ENCODE peak calls at places on chromosomes 13 and 19, in ten cellular contexts. One of them, this sample, is unnamed.

GRCh38 chr13:38735655-38736440 is 49.0 kb downstream of the FREM2 start:
- DNase-seq in right atrium auricular region: no peak
- DNase-seq in foreskin fibroblast: no peak
- DNase-seq in CD8-positive, alpha-beta memory T cell: no peak
- DNase-seq in right cardiac atrium: no peak
- DNase-seq in T-helper 2 cell: no peak
- DNase-seq in T-helper 1 cell: no peak
- DNase-seq in HT1080: no peak
- DNase-seq in type B pancreatic cell: no peak
- DNase-seq in cardiac fibroblast: no peak
- DNase-seq in this sample: no peak

GRCh38 chr13:40928980-40929379 is 90.1 kb downstream of the ELF1 start:
- DNase-seq in HT1080: no peak
- DNase-seq in T-helper 1 cell: no peak
- DNase-seq in right atrium auricular region: no peak
- DNase-seq in foreskin fibroblast: no peak
- DNase-seq in type B pancreatic cell: no peak
- DNase-seq in T-helper 2 cell: no peak
- DNase-seq in CD8-positive, alpha-beta memory T cell: no peak
- DNase-seq in right cardiac atrium: no peak
- DNase-seq in cardiac fibroblast: no peak
- DNase-seq in this sample: no peak

GRCh38 chr13:24299488-24300114 is 9.8 kb upstream of the C1QTNF9 start:
- DNase-seq in HT1080: no peak
- DNase-seq in type B pancreatic cell: no peak
- DNase-seq in cardiac fibroblast: no peak
- DNase-seq in T-helper 1 cell: no peak
- DNase-seq in foreskin fibroblast: no peak
- DNase-seq in T-helper 2 cell: no peak
- DNase-seq in CD8-positive, alpha-beta memory T cell: no peak
- DNase-seq in right atrium auricular region: no peak
- DNase-seq in right cardiac atrium: no peak
- DNase-seq in this sample: no peak

GRCh38 chr13:67048793-67049150 is 181.4 kb downstream of the PCDH9 start:
- DNase-seq in right cardiac atrium: no peak
- DNase-seq in cardiac fibroblast: peak
- DNase-seq in HT1080: no peak
- DNase-seq in T-helper 1 cell: no peak
- DNase-seq in foreskin fibroblast: peak
- DNase-seq in T-helper 2 cell: no peak
- DNase-seq in type B pancreatic cell: no peak
- DNase-seq in right atrium auricular region: no peak
- DNase-seq in CD8-positive, alpha-beta memory T cell: no peak
- DNase-seq in this sample: peak

GRCh38 chr13:42102961-42103688 is 54.7 kb downstream of the DGKH start:
- DNase-seq in type B pancreatic cell: no peak
- DNase-seq in T-helper 2 cell: no peak
- DNase-seq in foreskin fibroblast: no peak
- DNase-seq in cardiac fibroblast: no peak
- DNase-seq in CD8-positive, alpha-beta memory T cell: no peak
- DNase-seq in right cardiac atrium: no peak
- DNase-seq in right atrium auricular region: no peak
- DNase-seq in T-helper 1 cell: no peak
- DNase-seq in HT1080: peak
- DNase-seq in this sample: peak

GRCh38 chr19:10408511-10409291 is 5.4 kb upstream of the CDC37 start:
- DNase-seq in CD8-positive, alpha-beta memory T cell: peak
- DNase-seq in right cardiac atrium: peak
- DNase-seq in cardiac fibroblast: no peak
- DNase-seq in foreskin fibroblast: no peak
- DNase-seq in HT1080: no peak
- DNase-seq in T-helper 2 cell: peak
- DNase-seq in type B pancreatic cell: no peak
- DNase-seq in T-helper 1 cell: no peak
- DNase-seq in right atrium auricular region: no peak
- DNase-seq in this sample: no peak

GRCh38 chr19:29651622-29652394 is 13.5 kb upstream of the PLEKHF1 start:
- DNase-seq in right atrium auricular region: no peak
- DNase-seq in CD8-positive, alpha-beta memory T cell: no peak
- DNase-seq in right cardiac atrium: no peak
- DNase-seq in cardiac fibroblast: no peak
- DNase-seq in T-helper 1 cell: no peak
- DNase-seq in HT1080: no peak
- DNase-seq in T-helper 2 cell: no peak
- DNase-seq in type B pancreatic cell: no peak
- DNase-seq in foreskin fibroblast: no peak
- DNase-seq in this sample: no peak

GRCh38 chr19:33000510-33000909 is 28.5 kb downstream of the FAAP24 start:
- DNase-seq in T-helper 2 cell: no peak
- DNase-seq in right cardiac atrium: no peak
- DNase-seq in CD8-positive, alpha-beta memory T cell: no peak
- DNase-seq in cardiac fibroblast: no peak
- DNase-seq in T-helper 1 cell: no peak
- DNase-seq in type B pancreatic cell: no peak
- DNase-seq in right atrium auricular region: no peak
- DNase-seq in foreskin fibroblast: no peak
- DNase-seq in HT1080: no peak
- DNase-seq in this sample: no peak

GRCh38 chr19:50803633-50804419 is 13.6 kb downstream of the ACP4 start:
- DNase-seq in T-helper 2 cell: no peak
- DNase-seq in type B pancreatic cell: no peak
- DNase-seq in T-helper 1 cell: no peak
- DNase-seq in CD8-positive, alpha-beta memory T cell: no peak
- DNase-seq in right cardiac atrium: peak
- DNase-seq in right atrium auricular region: no peak
- DNase-seq in cardiac fibroblast: peak
- DNase-seq in foreskin fibroblast: no peak
- DNase-seq in HT1080: no peak
- DNase-seq in this sample: peak

GRCh38 chr13:27053235-27053884 is 118.3 kb downstream of the USP12 start:
- DNase-seq in T-helper 1 cell: no peak
- DNase-seq in type B pancreatic cell: no peak
- DNase-seq in CD8-positive, alpha-beta memory T cell: no peak
- DNase-seq in cardiac fibroblast: peak
- DNase-seq in foreskin fibroblast: no peak
- DNase-seq in right cardiac atrium: no peak
- DNase-seq in right atrium auricular region: no peak
- DNase-seq in T-helper 2 cell: no peak
- DNase-seq in HT1080: peak
- DNase-seq in this sample: peak

GRCh38 chr19:35732540-35733179 is 9.6 kb downstream of the IGFLR1 start:
- DNase-seq in T-helper 2 cell: no peak
- DNase-seq in right atrium auricular region: no peak
- DNase-seq in right cardiac atrium: peak
- DNase-seq in type B pancreatic cell: no peak
- DNase-seq in CD8-positive, alpha-beta memory T cell: no peak
- DNase-seq in foreskin fibroblast: no peak
- DNase-seq in HT1080: no peak
- DNase-seq in cardiac fibroblast: no peak
- DNase-seq in T-helper 1 cell: no peak
- DNase-seq in this sample: no peak

GRCh38 chr13:20353973-20354372 is 121.9 kb upstream of the GJB6 start:
- DNase-seq in cardiac fibroblast: peak
- DNase-seq in T-helper 2 cell: no peak
- DNase-seq in foreskin fibroblast: no peak
- DNase-seq in CD8-positive, alpha-beta memory T cell: no peak
- DNase-seq in type B pancreatic cell: no peak
- DNase-seq in HT1080: peak
- DNase-seq in T-helper 1 cell: no peak
- DNase-seq in right atrium auricular region: no peak
- DNase-seq in right cardiac atrium: no peak
- DNase-seq in this sample: no peak

GRCh38 chr13:74047925-74048324 is 86.3 kb downstream of the KLF12 start:
- DNase-seq in T-helper 2 cell: no peak
- DNase-seq in foreskin fibroblast: no peak
- DNase-seq in T-helper 1 cell: no peak
- DNase-seq in right cardiac atrium: no peak
- DNase-seq in HT1080: no peak
- DNase-seq in cardiac fibroblast: no peak
- DNase-seq in CD8-positive, alpha-beta memory T cell: no peak
- DNase-seq in type B pancreatic cell: no peak
- DNase-seq in right atrium auricular region: no peak
- DNase-seq in this sample: no peak

GRCh38 chr19:18846862-18847515 is 15.2 kb downstream of the UPF1 start:
- DNase-seq in type B pancreatic cell: peak
- DNase-seq in T-helper 2 cell: peak
- DNase-seq in HT1080: peak
- DNase-seq in CD8-positive, alpha-beta memory T cell: peak
- DNase-seq in foreskin fibroblast: peak
- DNase-seq in right atrium auricular region: peak
- DNase-seq in right cardiac atrium: peak
- DNase-seq in T-helper 1 cell: peak
- DNase-seq in cardiac fibroblast: peak
- DNase-seq in this sample: peak

GRCh38 chr13:41019027-41019487 is at the start of gene ELF1:
- DNase-seq in cardiac fibroblast: peak
- DNase-seq in T-helper 2 cell: peak
- DNase-seq in right cardiac atrium: no peak
- DNase-seq in HT1080: peak
- DNase-seq in T-helper 1 cell: peak
- DNase-seq in foreskin fibroblast: peak
- DNase-seq in type B pancreatic cell: no peak
- DNase-seq in CD8-positive, alpha-beta memory T cell: peak
- DNase-seq in right atrium auricular region: no peak
- DNase-seq in this sample: peak

GRCh38 chr19:4678881-4679379 is 8.8 kb upstream of the MYDGF start:
- DNase-seq in right atrium auricular region: no peak
- DNase-seq in type B pancreatic cell: no peak
- DNase-seq in cardiac fibroblast: peak
- DNase-seq in right cardiac atrium: no peak
- DNase-seq in foreskin fibroblast: no peak
- DNase-seq in HT1080: no peak
- DNase-seq in CD8-positive, alpha-beta memory T cell: no peak
- DNase-seq in T-helper 2 cell: peak
- DNase-seq in T-helper 1 cell: no peak
- DNase-seq in this sample: peak

GRCh38 chr13:35549481-35549880 is 73.0 kb upstream of the MAB21L1 start:
- DNase-seq in type B pancreatic cell: no peak
- DNase-seq in T-helper 2 cell: no peak
- DNase-seq in T-helper 1 cell: no peak
- DNase-seq in cardiac fibroblast: peak
- DNase-seq in right atrium auricular region: no peak
- DNase-seq in right cardiac atrium: no peak
- DNase-seq in CD8-positive, alpha-beta memory T cell: no peak
- DNase-seq in foreskin fibroblast: peak
- DNase-seq in HT1080: peak
- DNase-seq in this sample: peak

GRCh38 chr13:30792257-30793000 is 57.1 kb downstream of the ALOX5AP start:
- DNase-seq in T-helper 1 cell: no peak
- DNase-seq in T-helper 2 cell: no peak
- DNase-seq in type B pancreatic cell: peak
- DNase-seq in foreskin fibroblast: peak
- DNase-seq in CD8-positive, alpha-beta memory T cell: no peak
- DNase-seq in cardiac fibroblast: peak
- DNase-seq in HT1080: peak
- DNase-seq in right atrium auricular region: peak
- DNase-seq in right cardiac atrium: peak
- DNase-seq in this sample: peak

GRCh38 chr13:38086721-38087120 is 217.1 kb upstream of the TRPC4 start:
- DNase-seq in right atrium auricular region: no peak
- DNase-seq in T-helper 2 cell: no peak
- DNase-seq in cardiac fibroblast: no peak
- DNase-seq in right cardiac atrium: no peak
- DNase-seq in HT1080: no peak
- DNase-seq in type B pancreatic cell: no peak
- DNase-seq in foreskin fibroblast: no peak
- DNase-seq in CD8-positive, alpha-beta memory T cell: no peak
- DNase-seq in T-helper 1 cell: no peak
- DNase-seq in this sample: no peak

GRCh38 chr13:28611654-28612131 is 47.2 kb upstream of the POMP start:
- DNase-seq in CD8-positive, alpha-beta memory T cell: no peak
- DNase-seq in HT1080: peak
- DNase-seq in T-helper 2 cell: peak
- DNase-seq in cardiac fibroblast: peak
- DNase-seq in type B pancreatic cell: no peak
- DNase-seq in right cardiac atrium: no peak
- DNase-seq in T-helper 1 cell: no peak
- DNase-seq in right atrium auricular region: no peak
- DNase-seq in foreskin fibroblast: no peak
- DNase-seq in this sample: peak

GRCh38 chr19:18698321-18699167 is 15.1 kb downstream of the CRTC1 start:
- DNase-seq in cardiac fibroblast: no peak
- DNase-seq in T-helper 2 cell: no peak
- DNase-seq in HT1080: no peak
- DNase-seq in T-helper 1 cell: no peak
- DNase-seq in right atrium auricular region: no peak
- DNase-seq in right cardiac atrium: no peak
- DNase-seq in CD8-positive, alpha-beta memory T cell: no peak
- DNase-seq in type B pancreatic cell: no peak
- DNase-seq in foreskin fibroblast: no peak
- DNase-seq in this sample: no peak

GRCh38 chr13:96822900-96823299 is 171.4 kb downstream of the OXGR1 start:
- DNase-seq in T-helper 2 cell: no peak
- DNase-seq in T-helper 1 cell: no peak
- DNase-seq in foreskin fibroblast: no peak
- DNase-seq in type B pancreatic cell: no peak
- DNase-seq in right atrium auricular region: no peak
- DNase-seq in HT1080: peak
- DNase-seq in cardiac fibroblast: no peak
- DNase-seq in CD8-positive, alpha-beta memory T cell: no peak
- DNase-seq in right cardiac atrium: no peak
- DNase-seq in this sample: peak

GRCh38 chr13:113044431-113045114 is 61.0 kb upstream of the F7 start:
- DNase-seq in HT1080: peak
- DNase-seq in type B pancreatic cell: no peak
- DNase-seq in right atrium auricular region: no peak
- DNase-seq in right cardiac atrium: no peak
- DNase-seq in foreskin fibroblast: peak
- DNase-seq in T-helper 2 cell: no peak
- DNase-seq in cardiac fibroblast: no peak
- DNase-seq in CD8-positive, alpha-beta memory T cell: no peak
- DNase-seq in T-helper 1 cell: no peak
- DNase-seq in this sample: peak

GRCh38 chr19:55613930-55614710 is 8.7 kb downstream of the ZNF865 start:
- DNase-seq in foreskin fibroblast: no peak
- DNase-seq in cardiac fibroblast: no peak
- DNase-seq in T-helper 1 cell: no peak
- DNase-seq in type B pancreatic cell: no peak
- DNase-seq in CD8-positive, alpha-beta memory T cell: no peak
- DNase-seq in right atrium auricular region: no peak
- DNase-seq in right cardiac atrium: peak
- DNase-seq in T-helper 2 cell: no peak
- DNase-seq in HT1080: no peak
- DNase-seq in this sample: no peak

GRCh38 chr13:39263033-39263432 is 224.8 kb downstream of the NHLRC3 start:
- DNase-seq in right cardiac atrium: no peak
- DNase-seq in type B pancreatic cell: no peak
- DNase-seq in foreskin fibroblast: no peak
- DNase-seq in cardiac fibroblast: peak
- DNase-seq in HT1080: peak
- DNase-seq in CD8-positive, alpha-beta memory T cell: no peak
- DNase-seq in T-helper 2 cell: no peak
- DNase-seq in T-helper 1 cell: no peak
- DNase-seq in right atrium auricular region: peak
- DNase-seq in this sample: peak

GRCh38 chr19:39428309-39429112 is 7.2 kb downstream of the RPS16 start:
- DNase-seq in right cardiac atrium: peak
- DNase-seq in CD8-positive, alpha-beta memory T cell: no peak
- DNase-seq in type B pancreatic cell: no peak
- DNase-seq in T-helper 2 cell: no peak
- DNase-seq in foreskin fibroblast: peak
- DNase-seq in right atrium auricular region: no peak
- DNase-seq in HT1080: no peak
- DNase-seq in T-helper 1 cell: no peak
- DNase-seq in cardiac fibroblast: peak
- DNase-seq in this sample: peak

This sample was measured in Daoy.